ENCODE peak calls at places on chromosomes 5 and 9, in eight cellular contexts. A is WERI-Rb-1; V is CD4-positive, alpha-beta T cell; Z is cardiac muscle cell; O is K562; Y is AG04449; Q is prostate gland; L is fibroblast of the aortic adventitia. U is an unnamed sample.

GRCh38 chr9:5626727-5627634 is 1.9 kb upstream of the RIC1 start:
- DNase-seq in A (peak), V (no peak), Z (peak), O (peak), Y (peak), Q (peak), L (peak), U (peak)

GRCh38 chr9:26296910-26297309 is 595.7 kb downstream of the CAAP1 start:
- DNase-seq in A (no peak), V (no peak), Z (no peak), O (no peak), Y (no peak), Q (no peak), L (peak), U (no peak)

GRCh38 chr9:22452415-22453010 is 5.9 kb downstream of the DMRTA1 start:
- DNase-seq in A (peak), V (no peak), Z (peak), O (no peak), Y (no peak), Q (peak), L (peak), U (peak)

GRCh38 chr5:96081276-96081858 is 119.7 kb upstream of the ELL2 start:
- DNase-seq in A (no peak), V (no peak), Z (no peak), O (peak), Y (no peak), Q (no peak), L (no peak), U (no peak)

GRCh38 chr5:96807099-96807654 is 568 bp downstream of the ERAP1 start:
- DNase-seq in A (peak), V (no peak), Z (peak), O (peak), Y (no peak), Q (peak), L (peak), U (peak)

GRCh38 chr5:19891658-19892057 is 96.3 kb downstream of the CDH18 start:
- DNase-seq in A (no peak), V (no peak), Z (no peak), O (no peak), Y (peak), Q (no peak), L (peak), U (no peak)

GRCh38 chr9:1013018-1013417 is 36.6 kb downstream of the DMRT3 start:
- DNase-seq in A (no peak), V (no peak), Z (no peak), O (peak), Y (no peak), Q (no peak), L (no peak), U (no peak)

GRCh38 chr9:88659126-88659525 is 124.1 kb downstream of the NXNL2 start:
- DNase-seq in A (no peak), V (no peak), Z (no peak), O (no peak), Y (no peak), Q (no peak), L (no peak), U (no peak)

GRCh38 chr5:101678494-101679193 is 617.4 kb downstream of the SLCO4C1 start:
- DNase-seq in A (peak), V (peak), Z (peak), O (peak), Y (no peak), Q (peak), L (peak), U (peak)

GRCh38 chr5:136193396-136193935 is 504 bp upstream of the SMIM32 start:
- DNase-seq in A (no peak), V (no peak), Z (no peak), O (no peak), Y (no peak), Q (no peak), L (no peak), U (no peak)

DNA sequence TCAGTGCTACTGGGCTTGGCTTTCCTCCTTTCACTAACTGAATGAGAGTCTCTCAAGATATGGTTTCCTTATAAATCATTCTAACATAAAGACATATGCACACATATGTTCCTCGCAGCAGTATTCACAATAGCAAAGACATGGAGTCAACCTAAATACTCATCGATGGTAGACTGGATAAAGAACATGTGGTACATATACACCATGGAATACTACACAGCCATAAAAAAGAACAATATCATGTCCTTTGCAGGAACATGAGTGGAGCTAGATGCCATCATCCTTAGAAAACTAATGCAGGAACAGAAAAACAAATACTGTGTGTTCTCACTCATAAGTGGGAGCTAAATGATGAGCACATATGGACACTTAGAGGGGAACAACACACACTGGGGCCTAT is 32.5 kb upstream of the HMHB1 start:
- DNase-seq in A (no peak), V (no peak), Z (no peak), O (no peak), Y (no peak), Q (no peak), L (no peak), U (no peak)
- TF ChIP-seq CTCF in A (no peak), V (no peak), Z (no peak), O (no peak), Y (no peak), Q (no peak), L (no peak), U (no peak)

DNA sequence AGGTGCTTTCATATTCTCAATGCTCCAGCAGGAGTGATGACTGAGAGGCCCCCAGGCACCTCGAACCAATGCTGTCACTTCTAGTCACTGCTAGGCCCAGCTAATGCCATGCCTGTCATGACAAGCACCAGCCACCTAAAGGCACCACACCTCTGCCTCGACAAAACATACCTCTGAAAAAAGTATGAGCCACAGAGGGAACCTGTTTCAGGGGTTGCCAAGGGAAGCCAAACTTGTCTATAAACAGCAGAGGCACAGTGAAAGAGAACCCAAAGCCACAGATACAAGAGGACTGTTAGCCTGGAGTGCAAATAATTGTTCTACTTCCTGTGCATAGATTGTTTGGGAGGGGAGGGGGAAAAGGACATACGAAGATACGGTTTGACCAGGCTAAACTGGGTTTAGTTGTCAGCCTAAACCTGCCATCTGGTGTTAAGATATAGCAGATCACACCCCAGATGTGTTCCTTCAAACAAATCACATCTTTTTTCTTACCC is 45.9 kb downstream of the BNC2 start:
- DNase-seq in A (peak), V (no peak), Z (no peak), O (no peak), Y (no peak), Q (peak), L (peak), U (no peak)
- TF ChIP-seq CTCF in A (no peak), V (no peak), Z (no peak), O (no peak), Y (no peak), Q (no peak), L (no peak), U (peak)

GRCh38 chr5:148659641-148660345 is 5.5 kb upstream of the HTR4 start:
- DNase-seq in A (no peak), V (no peak), Z (no peak), O (peak), Y (no peak), Q (no peak), L (no peak), U (no peak)
- TF ChIP-seq CTCF in A (no peak), V (no peak), Z (no peak), O (no peak), Y (no peak), Q (no peak), L (no peak), U (no peak)

DNA sequence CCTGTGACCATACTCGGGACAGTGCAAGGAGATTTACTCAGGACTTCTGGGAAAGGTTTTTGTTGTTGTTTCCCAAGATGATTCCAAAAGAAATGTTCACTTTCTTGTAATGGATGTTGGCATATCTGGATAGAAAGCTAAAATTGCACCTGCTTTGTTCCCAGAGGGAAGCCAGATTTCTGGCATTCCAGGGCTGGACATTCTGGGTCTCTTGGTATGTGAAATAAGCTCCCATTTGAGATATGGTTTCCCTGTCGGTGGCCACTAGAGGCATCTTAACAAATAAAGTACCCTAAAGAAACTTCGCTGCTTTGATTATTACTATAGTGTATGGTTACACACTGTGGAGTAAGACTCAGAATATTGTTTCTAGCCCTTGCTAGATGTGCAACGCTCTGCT is 737.3 kb downstream of the BRINP1 start:
- DNase-seq in A (no peak), V (no peak), Z (no peak), O (no peak), Y (no peak), Q (no peak), L (no peak), U (no peak)
- TF ChIP-seq CTCF in A (no peak), V (no peak), Z (no peak), O (no peak), Y (no peak), Q (no peak), L (no peak), U (no peak)

GRCh38 chr9:108864446-108864845 is 2.4 kb downstream of the ACTL7A start:
- DNase-seq in A (no peak), V (no peak), Z (no peak), O (no peak), Y (no peak), Q (no peak), L (no peak), U (no peak)
- TF ChIP-seq CTCF in A (no peak), V (no peak), Z (no peak), O (peak), Y (no peak), Q (no peak), L (no peak), U (peak)

GRCh38 chr9:96245399-96245798 is 56.6 kb downstream of the HSD17B3 start:
- DNase-seq in A (no peak), V (no peak), Z (no peak), O (no peak), Y (no peak), Q (no peak), L (no peak), U (peak)
- TF ChIP-seq CTCF in A (peak), V (no peak), Z (no peak), O (peak), Y (no peak), Q (no peak), L (no peak), U (peak)

DNA sequence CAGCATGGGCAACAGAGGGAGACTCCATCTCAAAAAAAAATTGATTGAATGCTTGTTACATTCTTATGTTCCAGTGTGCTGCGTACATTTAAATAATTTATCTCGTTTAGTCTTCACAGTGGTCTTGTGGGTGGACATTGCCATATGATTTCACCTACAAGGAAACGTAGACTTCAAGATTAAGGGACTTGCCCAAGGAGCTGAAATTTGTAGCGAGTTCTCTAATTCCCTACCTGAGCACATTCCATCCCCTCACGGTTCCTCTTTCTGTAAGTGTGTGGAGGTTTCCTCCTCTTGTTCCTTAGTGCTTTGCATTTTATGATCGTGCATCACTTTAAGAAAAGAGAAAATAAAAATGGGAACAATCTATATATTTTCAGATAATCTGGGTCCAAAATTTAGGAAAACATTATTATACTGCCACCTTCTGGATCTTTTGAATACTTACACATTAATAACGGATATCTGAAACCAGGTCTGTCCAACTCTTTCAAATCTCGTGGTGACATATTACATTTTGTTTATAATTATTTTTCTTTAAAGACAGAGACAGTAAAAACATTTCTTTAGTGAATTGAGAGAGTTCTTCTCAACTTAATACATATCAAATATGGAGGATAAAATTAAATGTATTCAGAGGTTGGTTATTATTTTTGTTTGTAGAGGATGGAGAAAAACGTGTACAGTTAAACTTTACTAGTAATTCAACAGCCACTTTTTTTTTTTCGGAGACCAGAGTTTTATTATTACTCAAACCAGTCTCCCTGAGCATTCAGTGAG is 29.9 kb upstream of the C7 start:
- DNase-seq in A (no peak), V (no peak), Z (peak), O (peak), Y (no peak), Q (no peak), L (peak), U (no peak)
- TF ChIP-seq CTCF in A (no peak), V (peak), Z (peak), O (no peak), Y (peak), Q (peak), L (peak), U (peak)